ENCODE peak calls at places on chromosomes 2 and 18, in four cellular contexts. C is K562; N is activated T-cell treated with anti-CD3 and anti-CD28 coated beads, Interleukin-2, amount 50 U/mL, for 72 hours; F is non-pigmented ciliary epithelial cell. H is an unnamed sample.

GRCh38 chr2:36441816-36442215 is 86.2 kb downstream of the CRIM1 start:
- DNase-seq in C (no peak), N (no peak), F (no peak), H (no peak)

GRCh38 chr2:105410554-105410953 is 11.7 kb upstream of the FHL2 start:
- DNase-seq in C (no peak), N (no peak), F (no peak), H (no peak)

GRCh38 chr2:71379086-71379485 is 47.5 kb downstream of the ZNF638 start:
- DNase-seq in C (peak), N (no peak), F (peak), H (peak)

GRCh38 chr2:120438301-120439066 is 92.5 kb downstream of the INHBB start:
- DNase-seq in C (no peak), N (no peak), F (no peak), H (no peak)

GRCh38 chr2:215758691-215759090 is 254.7 kb downstream of the MREG start:
- DNase-seq in C (no peak), N (no peak), F (no peak), H (no peak)

GRCh38 chr2:225122582-225123486 is 80.6 kb upstream of the DOCK10 start:
- DNase-seq in C (peak), N (peak), F (no peak), H (no peak)

GRCh38 chr2:205347899-205348298 is 334.4 kb upstream of the NRP2 start:
- DNase-seq in C (no peak), N (no peak), F (no peak), H (no peak)

GRCh38 chr2:200185575-200186103 is 120.9 kb upstream of the SPATS2L start:
- DNase-seq in C (no peak), N (no peak), F (no peak), H (no peak)

GRCh38 chr2:136242687-136243277 is 124.8 kb upstream of the CXCR4 start:
- DNase-seq in C (no peak), N (peak), F (no peak), H (no peak)

GRCh38 chr2:232229296-232229916 is 149.1 kb upstream of the ALPP start:
- DNase-seq in C (no peak), N (no peak), F (no peak), H (peak)

GRCh38 chr2:220277445-220277960 is 650.1 kb downstream of the SLC4A3 start:
- DNase-seq in C (no peak), N (no peak), F (peak), H (peak)

GRCh38 chr2:74499269-74499939 is at the start of gene LBX2:
- DNase-seq in C (no peak), N (peak), F (no peak), H (no peak)

GRCh38 chr2:235048549-235048948 is 96.7 kb downstream of the SH3BP4 start:
- DNase-seq in C (no peak), N (no peak), F (no peak), H (no peak)

GRCh38 chr2:20561703-20562454 is 89.0 kb downstream of the HS1BP3 start:
- DNase-seq in C (peak), N (no peak), F (peak), H (no peak)

GRCh38 chr2:235963853-235964577 is 204.2 kb downstream of the GBX2 start:
- DNase-seq in C (no peak), N (no peak), F (no peak), H (no peak)

GRCh38 chr2:235347691-235348090 is 146.2 kb upstream of the AGAP1 start:
- DNase-seq in C (peak), N (no peak), F (peak), H (peak)

GRCh38 chr18:57780318-57781127 is 22.6 kb downstream of the ATP8B1 start:
- DNase-seq in C (peak), N (no peak), F (no peak), H (peak)

GRCh38 chr2:193810533-193810932 is 1615.8 kb upstream of the TMEFF2 start:
- DNase-seq in C (no peak), N (no peak), F (peak), H (no peak)

GRCh38 chr2:66748939-66749338 is 314.0 kb downstream of the MEIS1 start:
- DNase-seq in C (no peak), N (no peak), F (no peak), H (no peak)

GRCh38 chr2:211027976-211028375 is 471.6 kb downstream of the CPS1 start:
- DNase-seq in C (no peak), N (no peak), F (no peak), H (no peak)

GRCh38 chr18:3901811-3902210 is 451.8 kb downstream of the TGIF1 start:
- DNase-seq in C (no peak), N (no peak), F (no peak), H (no peak)

GRCh38 chr18:59024829-59025228 is 114.9 kb upstream of the SEC11C start:
- DNase-seq in C (no peak), N (no peak), F (no peak), H (no peak)

GRCh38 chr2:9332136-9332852 is 91.0 kb downstream of the ITGB1BP1 start:
- DNase-seq in C (no peak), N (no peak), F (no peak), H (no peak)

GRCh38 chr2:119431976-119432881 is 575 bp downstream of the TMEM37 start:
- DNase-seq in C (peak), N (no peak), F (peak), H (no peak)

GRCh38 chr2:10478916-10479315 is 30.8 kb upstream of the ODC1 start:
- DNase-seq in C (no peak), N (no peak), F (no peak), H (no peak)

GRCh38 chr2:129912871-129913694 is 66.4 kb upstream of the RAB6C start:
- DNase-seq in C (no peak), N (no peak), F (no peak), H (no peak)

GRCh38 chr2:174439950-174440349 is 44.4 kb downstream of the SCRN3 start:
- DNase-seq in C (no peak), N (no peak), F (no peak), H (no peak)

GRCh38 chr2:213834331-213834730 is 550.1 kb downstream of the SPAG16 start:
- DNase-seq in C (no peak), N (no peak), F (peak), H (no peak)

GRCh38 chr2:66323496-66323895 is 111.4 kb upstream of the MEIS1 start:
- DNase-seq in C (no peak), N (no peak), F (no peak), H (no peak)